ENCODE peak calls at places on chromosomes 4 and X, in six cellular contexts. E, H, M, N, S and Q are unnamed samples. For H3K36me3 and H3K27me3, the result is how much of the 10 kb centered on the place peaks cover.

GRCh38 chrX:56563231-56564116 is at the start of gene UBQLN2:
- DNase-seq in S (peak), E (peak), N (peak), H (peak), M (peak), Q (no peak)

GRCh38 chr4:47193179-47193578 is 161.8 kb downstream of the GABRB1 start:
- DNase-seq in E (no peak), M (no peak), H (no peak), N (no peak), S (no peak), Q (no peak)

GRCh38 chr4:162847945-162848549 is 318.6 kb downstream of the NAF1 start:
- DNase-seq in M (no peak), H (no peak), S (no peak), N (no peak), E (no peak), Q (no peak)

GRCh38 chr4:109321232-109321631 is 18.8 kb upstream of the COL25A1 start:
- DNase-seq in M (no peak), N (no peak), H (no peak), S (no peak), E (no peak), Q (no peak)

GRCh38 chrX:69133561-69134542 is 31.4 kb downstream of the PJA1 start:
- DNase-seq in N (peak), E (peak), H (peak), M (no peak), S (peak), Q (no peak)

GRCh38 chr4:174929346-174929745 is 11.2 kb downstream of the ADAM29 start:
- DNase-seq in M (no peak), H (no peak), N (no peak), S (no peak), E (no peak), Q (no peak)

GRCh38 chr4:31295081-31295480 is 574.9 kb downstream of the PCDH7 start:
- DNase-seq in H (no peak), S (no peak), E (no peak), N (no peak), M (no peak), Q (no peak)

GRCh38 chr4:183806341-183806740 is 98.8 kb upstream of the STOX2 start:
- DNase-seq in H (no peak), M (no peak), N (no peak), E (no peak), S (no peak), Q (no peak)

GRCh38 chr4:13766722-13767495 is 139.4 kb upstream of the BOD1L1 start:
- DNase-seq in S (no peak), H (peak), N (no peak), M (no peak), E (peak), Q (no peak)

GRCh38 chr4:22287626-22288025 is 228.2 kb downstream of the ADGRA3 start:
- DNase-seq in S (no peak), N (no peak), M (no peak), E (no peak), H (no peak), Q (no peak)

GRCh38 chrX:44267116-44267515 is 76.4 kb downstream of the EFHC2 start:
- DNase-seq in S (no peak), E (no peak), H (no peak), N (no peak), M (no peak), Q (no peak)

GRCh38 chrX:14420876-14421275 is 108.5 kb upstream of the GLRA2 start:
- DNase-seq in S (no peak), H (no peak), E (no peak), N (no peak), M (no peak), Q (no peak)

GRCh38 chrX:53441531-53442321 is 7.6 kb upstream of the HSD17B10 start:
- DNase-seq in S (peak), H (peak), M (peak), E (peak), N (peak), Q (no peak)

GRCh38 chr4:87971866-87972265 is 3.6 kb upstream of the SPP1 start:
- DNase-seq in N (no peak), M (no peak), H (no peak), S (no peak), E (no peak), Q (no peak)

GRCh38 chr4:3044812-3045499 is 29.4 kb downstream of the HTT-AS start:
- DNase-seq in M (no peak), E (no peak), S (no peak), H (no peak), N (no peak), Q (no peak)

GRCh38 chrX:107602694-107603239 is 25.5 kb upstream of the PRPS1 start:
- DNase-seq in H (no peak), M (no peak), S (no peak), E (no peak), N (no peak), Q (no peak)

GRCh38 chrX:108025954-108026616 is 18.8 kb upstream of the VSIG1 start:
- DNase-seq in N (no peak), E (no peak), H (no peak), S (no peak), M (no peak), Q (no peak)

GRCh38 chrX:152632445-152633097 is 5.1 kb upstream of the GABRQ start:
- DNase-seq in H (peak), E (peak), M (peak), N (peak), S (peak), Q (no peak)

GRCh38 chr4:145818001-145818400 is 120.6 kb downstream of the ZNF827 start:
- DNase-seq in N (no peak), H (no peak), M (no peak), S (no peak), E (no peak), Q (no peak)

GRCh38 chr4:186554485-186554884 is 882 bp downstream of the MTNR1A start:
- DNase-seq in S (peak), E (peak), M (no peak), N (peak), H (no peak), Q (no peak)

GRCh38 chrX:105635794-105636193 is 186.5 kb upstream of the NRK start:
- DNase-seq in E (no peak), M (no peak), H (no peak), S (no peak), N (no peak), Q (no peak)

GRCh38 chr4:87270144-87270543 is 49.7 kb upstream of the KLHL8 start:
- DNase-seq in E (peak), H (peak), M (no peak), S (no peak), N (peak), Q (no peak)

DNA sequence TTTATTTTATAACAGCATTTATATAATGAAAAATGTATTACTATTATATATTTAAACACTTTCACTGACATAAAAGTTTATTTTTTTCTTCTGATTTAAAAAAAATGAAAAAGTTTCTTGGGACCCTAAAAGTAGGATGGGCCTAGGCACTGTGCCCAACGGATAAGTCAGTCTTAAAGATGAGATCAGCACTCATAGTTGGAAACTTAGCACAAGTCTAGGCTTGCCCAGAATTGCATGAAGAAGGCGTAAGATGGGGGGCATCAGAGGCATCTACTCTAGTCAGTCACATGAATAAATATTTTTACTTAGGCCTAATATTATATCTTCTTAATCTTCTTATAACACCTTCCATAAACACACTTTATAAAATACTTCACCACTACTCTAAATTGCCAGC is 306.7 kb upstream of the GRID2 start:
- DNase-seq in H (no peak), S (no peak), N (no peak), E (peak), M (no peak), Q (no peak)
- H3K36me3 ChIP-seq in H (under half), S (under half), N (under half), E (under half), M (under half), Q (under half)

GRCh38 chr4:54228064-54228527 is 997 bp upstream of the PDGFRA start:
- DNase-seq in E (peak), N (no peak), M (peak), H (peak), S (peak), Q (no peak)

GRCh38 chr4:54226399-54227260 is 2.5 kb upstream of the PDGFRA start:
- DNase-seq in E (no peak), M (peak), N (no peak), H (peak), S (peak), Q (no peak)

GRCh38 chr4:54227261-54228063 is 1.6 kb upstream of the PDGFRA start:
- DNase-seq in E (peak), M (peak), H (no peak), N (no peak), S (no peak), Q (no peak)

GRCh38 chr4:54225671-54226398 is 3.3 kb upstream of the PDGFRA start:
- DNase-seq in S (no peak), M (no peak), E (no peak), H (no peak), N (no peak), Q (no peak)

DNA sequence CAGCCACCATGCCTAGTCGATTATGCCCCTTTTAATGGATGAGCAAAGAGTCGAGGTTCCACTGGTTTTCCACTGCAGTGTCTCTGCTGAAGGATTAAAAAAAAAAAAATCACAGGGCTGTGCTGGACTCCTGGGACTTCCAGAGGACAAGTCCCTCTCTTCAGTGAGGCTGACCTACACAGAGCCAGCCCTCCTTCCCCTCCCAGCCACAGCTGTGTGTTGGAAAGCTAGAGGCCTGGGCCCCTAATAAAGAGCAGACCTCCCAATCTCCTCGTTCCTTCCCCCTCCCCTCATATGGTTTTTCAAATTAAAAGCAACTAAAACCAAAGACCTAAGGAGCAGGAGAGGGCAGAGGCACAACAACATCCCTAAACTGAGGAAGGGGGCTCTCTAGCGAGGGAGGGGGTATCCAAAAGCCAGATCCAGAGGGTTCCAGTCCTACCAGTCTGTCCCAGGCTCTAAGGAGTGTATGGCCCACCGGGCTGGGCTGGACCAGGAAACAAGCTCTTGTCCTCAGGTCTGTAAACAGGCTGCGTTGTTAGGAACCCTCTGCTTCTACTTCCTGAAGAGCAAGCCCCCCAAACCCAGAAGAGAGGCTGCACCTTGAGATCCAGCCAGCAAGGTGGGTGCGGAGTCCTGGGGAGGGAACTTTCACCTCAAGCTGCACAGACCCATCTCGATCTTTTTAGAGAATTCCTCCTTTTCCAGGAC is 4.0 kb upstream of the PDGFRA start:
- DNase-seq in E (no peak), M (no peak), H (no peak), N (no peak), S (no peak), Q (no peak)
- H3K27me3 ChIP-seq in E (under half), M (under half), H (half or more), N (under half), S (half or more), Q (half or more)

DNA sequence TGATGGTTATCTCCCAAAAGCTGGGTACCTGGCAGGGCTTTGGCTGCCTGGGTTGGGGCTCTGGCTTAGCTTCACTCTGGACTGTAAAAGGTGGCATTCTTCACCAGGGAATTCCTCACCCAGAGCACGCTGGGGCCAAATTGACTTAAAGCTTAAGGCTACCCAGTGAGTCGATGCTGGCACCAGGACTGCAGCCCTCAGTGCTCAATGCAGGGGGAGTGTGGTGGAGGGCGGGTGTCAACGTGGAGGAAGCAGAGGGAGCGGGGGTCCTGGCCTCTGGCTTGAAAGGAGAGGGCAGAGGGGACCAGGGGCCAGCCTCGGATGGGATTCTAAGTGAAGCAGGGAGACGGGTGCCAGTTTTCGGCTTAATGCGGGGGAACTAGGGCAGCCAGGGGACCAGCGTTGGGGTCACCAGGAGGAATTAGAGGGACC is 446 bp upstream of the FAM50A start:
- DNase-seq in N (no peak), H (no peak), S (no peak), E (no peak), M (no peak), Q (no peak)
- H3K36me3 ChIP-seq in N (under half), H (under half), S (under half), E (under half), M (under half), Q (under half)

DNA sequence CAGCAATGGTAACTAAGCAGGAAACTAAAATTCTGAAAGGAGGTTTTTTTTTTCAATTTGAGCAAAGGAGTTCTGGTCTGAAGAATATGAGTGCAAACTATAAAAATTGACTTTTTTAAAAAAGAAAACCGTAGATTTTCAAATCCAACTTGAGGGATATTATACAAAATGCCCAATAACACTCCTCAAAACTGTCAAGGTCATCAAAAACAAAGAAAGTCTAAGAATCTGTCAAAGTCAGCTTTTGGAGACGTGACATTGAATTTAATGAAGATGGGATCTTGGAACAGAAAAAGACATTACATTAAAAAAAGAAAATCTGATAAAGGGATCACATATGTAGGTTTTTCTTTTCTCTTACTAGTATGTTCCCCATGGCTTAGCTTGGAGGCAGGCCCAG is 40.4 kb upstream of the AR start:
- DNase-seq in H (no peak), E (no peak), N (no peak), M (no peak), S (no peak), Q (no peak)
- H3K27me3 ChIP-seq in H (under half), E (under half), N (under half), M (under half), S (under half), Q (under half)